ENCODE peak calls at places on chromosomes 5 and 9, in six cellular contexts. R is dorsolateral prefrontal cortex; T is HFF-Myc; I is left lung; C is activated T-helper 1 cell treated with anti-CD3 and anti-CD28 coated beads, Interleukin-12 subunit alpha, Interleukin-12 subunit beta, Interleukin-2, Interleukin-4 antibody, amounts not matched to agents 30 ng/mL and 10 ng/mL and 1 ng/mL, durations not matched to agents 14 hours and 24 hours and 36 hours; M is H54. P is an unnamed sample.

GRCh38 chr5:38641003-38641402 is 84.6 kb upstream of the LIFR start:
- DNase-seq in R (no peak), T (no peak), I (no peak), C (no peak), M (no peak), P (no peak)

GRCh38 chr5:177361418-177362101 is 3.8 kb downstream of the RGS14 start:
- DNase-seq in R (no peak), T (no peak), I (peak; percentile 85), C (no peak), M (no peak), P (no peak)

GRCh38 chr5:142390303-142390840 is 65.6 kb upstream of the SPRY4 start:
- DNase-seq in R (no peak), T (no peak), I (no peak), C (no peak), M (no peak), P (no peak)

GRCh38 chr5:61933787-61934626 is 372.0 kb upstream of the KIF2A start:
- DNase-seq in R (peak; percentile 51), T (peak; percentile 31), I (no peak), C (no peak), M (peak; percentile 7), P (peak; percentile 68)

GRCh38 chr9:12923472-12924009 is 148.7 kb downstream of the LURAP1L start:
- DNase-seq in R (no peak), T (peak; percentile 24), I (no peak), C (no peak), M (no peak), P (no peak)

GRCh38 chr9:33287087-33287490 is 3.2 kb upstream of the NFX1 start:
- DNase-seq in R (no peak), T (peak; percentile 52), I (no peak), C (peak; percentile 48), M (peak; percentile 37), P (peak; percentile 72)

GRCh38 chr5:73438048-73438896 is 10.3 kb downstream of the FOXD1 start:
- DNase-seq in R (no peak), T (no peak), I (no peak), C (no peak), M (no peak), P (no peak)

GRCh38 chr9:33778700-33779351 is 16.5 kb upstream of the PRSS3 start:
- DNase-seq in R (no peak), T (no peak), I (no peak), C (peak; percentile 27), M (no peak), P (peak; percentile 33)

GRCh38 chr5:359301-359897 is 37.9 kb downstream of the AHRR start:
- DNase-seq in R (no peak), T (no peak), I (peak; percentile 43), C (no peak), M (no peak), P (no peak)

GRCh38 chr5:156475831-156476551 is 149.0 kb downstream of the SGCD start:
- DNase-seq in R (no peak), T (peak; percentile 63), I (no peak), C (no peak), M (no peak), P (peak; percentile 39)

GRCh38 chr5:109718632-109719031 is 28.9 kb downstream of the MAN2A1 start:
- DNase-seq in R (no peak), T (no peak), I (no peak), C (no peak), M (no peak), P (no peak)

GRCh38 chr5:134394932-134395331 is 16.7 kb downstream of the CDKN2AIPNL start:
- DNase-seq in R (no peak), T (no peak), I (no peak), C (no peak), M (peak; percentile 18), P (no peak)

GRCh38 chr9:89929721-89930480 is 325.1 kb downstream of the GADD45G start:
- DNase-seq in R (no peak), T (peak; percentile 11), I (no peak), C (no peak), M (no peak), P (no peak)

GRCh38 chr5:38827525-38827924 is 18.3 kb upstream of the OSMR start:
- DNase-seq in R (no peak), T (peak; percentile 78), I (no peak), C (no peak), M (no peak), P (no peak)

GRCh38 chr5:79956173-79956670 is 34.8 kb downstream of the MTX3 start:
- DNase-seq in R (no peak), T (peak; percentile 46), I (no peak), C (no peak), M (peak; percentile 86), P (no peak)

GRCh38 chr5:131224387-131225191 is 39.3 kb upstream of the CDC42SE2 start:
- DNase-seq in R (no peak), T (no peak), I (no peak), C (no peak), M (no peak), P (peak; percentile 47)

GRCh38 chr5:565782-566445 is 41.7 kb upstream of the SLC9A3 start:
- DNase-seq in R (no peak), T (no peak), I (no peak), C (no peak), M (no peak), P (no peak)

GRCh38 chr9:4196886-4197285 is 103.0 kb downstream of the GLIS3 start:
- DNase-seq in R (no peak), T (no peak), I (no peak), C (no peak), M (no peak), P (no peak)

GRCh38 chr5:75712091-75712490 is 5.1 kb downstream of the POC5 start:
- DNase-seq in R (no peak), T (no peak), I (no peak), C (no peak), M (no peak), P (no peak)

GRCh38 chr5:103034662-103035392 is 85.1 kb downstream of the GIN1 start:
- DNase-seq in R (no peak), T (no peak), I (peak; percentile 50), C (no peak), M (no peak), P (no peak)

GRCh38 chr9:137216188-137216965 is 5.7 kb downstream of the RNF208 start:
- DNase-seq in R (no peak), T (no peak), I (no peak), C (no peak), M (no peak), P (no peak)

GRCh38 chr5:140554454-140554853 is 2.8 kb downstream of the SRA1 start:
- DNase-seq in R (no peak), T (no peak), I (no peak), C (no peak), M (no peak), P (no peak)

GRCh38 chr9:92790542-92791527 is 26.2 kb upstream of the BICD2 start:
- DNase-seq in R (peak; percentile 79), T (peak; percentile 39), I (no peak), C (peak; percentile 56), M (peak; percentile 61), P (peak; percentile 69)

GRCh38 chr9:97124256-97124655 is 85.3 kb upstream of the CTSV start:
- DNase-seq in R (no peak), T (no peak), I (no peak), C (no peak), M (no peak), P (no peak)

GRCh38 chr9:78103971-78104433 is 72.4 kb upstream of the GNAQ start:
- DNase-seq in R (no peak), T (no peak), I (no peak), C (peak; percentile 45), M (no peak), P (no peak)

GRCh38 chr5:74641014-74641777 is 668 bp upstream of the ENC1 start:
- DNase-seq in R (peak; percentile 86), T (peak; percentile 49), I (peak; percentile 96), C (peak; percentile 23), M (peak; percentile 61), P (peak; percentile 71)

GRCh38 chr9:2087500-2088313 is 72.6 kb downstream of the SMARCA2 start:
- DNase-seq in R (no peak), T (no peak), I (no peak), C (no peak), M (peak; percentile 15), P (peak; percentile 39)

GRCh38 chr5:179261301-179262125 is 83.7 kb downstream of the ADAMTS2 start:
- DNase-seq in R (peak; percentile 47), T (no peak), I (peak; percentile 64), C (no peak), M (no peak), P (peak; percentile 50)

GRCh38 chr9:125161284-125161918 is 18.1 kb upstream of the SCAI start:
- DNase-seq in R (no peak), T (no peak), I (no peak), C (no peak), M (no peak), P (no peak)

GRCh38 chr5:67104859-67105258 is 91.7 kb downstream of the CD180 start:
- DNase-seq in R (no peak), T (no peak), I (no peak), C (no peak), M (no peak), P (no peak)

GRCh38 chr5:103461223-103461622 is 101.4 kb downstream of the NUDT12 start:
- DNase-seq in R (no peak), T (peak; percentile 44), I (no peak), C (no peak), M (peak; percentile 15), P (no peak)

GRCh38 chr9:137218754-137219271 is 3.2 kb downstream of the RNF208 start:
- DNase-seq in R (no peak), T (no peak), I (no peak), C (no peak), M (peak; percentile 99), P (no peak)

GRCh38 chr5:169164481-169164925 is 136.4 kb downstream of the SLIT3 start:
- DNase-seq in R (peak; percentile 43), T (no peak), I (no peak), C (no peak), M (peak; percentile 51), P (no peak)

GRCh38 chr5:159051431-159052281 is 48.1 kb downstream of the EBF1 start:
- DNase-seq in R (peak; percentile 41), T (no peak), I (peak; percentile 83), C (no peak), M (no peak), P (peak; percentile 35)

GRCh38 chr5:126120939-126121338 is 302.3 kb upstream of the GRAMD2B start:
- DNase-seq in R (no peak), T (no peak), I (no peak), C (no peak), M (no peak), P (no peak)